ENCODE peak calls at places on chromosomes 13 and 19, in six cellular contexts. D is gastrocnemius medialis, Q is body of pancreas, K is right lobe of liver, I is transverse colon, G is IMR-90. M is an unnamed sample.

GRCh38 chr19:18205180-18205915 is 1.5 kb upstream of the RAB3A start:
- DNase-seq in G (peak; percentile 89), K (peak; percentile 80), D (peak; percentile 87), Q (peak; percentile 80), I (peak; percentile 82), M (peak; percentile 91)

GRCh38 chr13:26985285-26985878 is 186.2 kb downstream of the USP12 start:
- DNase-seq in Q (peak; percentile 84), I (peak; percentile 82), D (peak; percentile 36), K (no peak), G (peak; percentile 80), M (peak; percentile 73)

GRCh38 chr19:42053037-42053935 is 16.7 kb downstream of the GRIK5 start:
- DNase-seq in G (no peak), I (no peak), Q (no peak), K (no peak), D (no peak), M (no peak)

GRCh38 chr19:5955638-5955935 is 22.4 kb downstream of the RANBP3 start:
- DNase-seq in G (peak; percentile 47), I (no peak), D (no peak), K (no peak), Q (no peak), M (no peak)

GRCh38 chr13:107650081-107650701 is 565.1 kb downstream of the LIG4 start:
- DNase-seq in K (peak; percentile 49), D (no peak), G (peak; percentile 62), Q (peak; percentile 62), I (peak; percentile 13), M (peak; percentile 27)

GRCh38 chr13:20860844-20861243 is 41.7 kb downstream of the XPO4 start:
- DNase-seq in Q (no peak), D (no peak), K (no peak), I (no peak), G (no peak), M (no peak)

GRCh38 chr19:13052447-13053232 is 50.0 kb downstream of the LYL1 start:
- DNase-seq in G (no peak), K (no peak), I (no peak), Q (no peak), D (no peak), M (no peak)

GRCh38 chr13:60572003-60572792 is 175.2 kb downstream of the TDRD3 start:
- DNase-seq in Q (no peak), D (no peak), I (no peak), K (no peak), G (peak; percentile 85), M (no peak)

GRCh38 chr13:57633141-57633949 is 1.8 kb downstream of the PCDH17 start:
- DNase-seq in K (peak; percentile 58), D (no peak), I (peak; percentile 13), Q (peak; percentile 71), G (no peak), M (peak; percentile 75)

GRCh38 chr19:1591421-1592022 is 1.1 kb downstream of the MBD3 start:
- DNase-seq in G (no peak), K (no peak), I (no peak), D (no peak), Q (peak; percentile 26), M (no peak)

DNA sequence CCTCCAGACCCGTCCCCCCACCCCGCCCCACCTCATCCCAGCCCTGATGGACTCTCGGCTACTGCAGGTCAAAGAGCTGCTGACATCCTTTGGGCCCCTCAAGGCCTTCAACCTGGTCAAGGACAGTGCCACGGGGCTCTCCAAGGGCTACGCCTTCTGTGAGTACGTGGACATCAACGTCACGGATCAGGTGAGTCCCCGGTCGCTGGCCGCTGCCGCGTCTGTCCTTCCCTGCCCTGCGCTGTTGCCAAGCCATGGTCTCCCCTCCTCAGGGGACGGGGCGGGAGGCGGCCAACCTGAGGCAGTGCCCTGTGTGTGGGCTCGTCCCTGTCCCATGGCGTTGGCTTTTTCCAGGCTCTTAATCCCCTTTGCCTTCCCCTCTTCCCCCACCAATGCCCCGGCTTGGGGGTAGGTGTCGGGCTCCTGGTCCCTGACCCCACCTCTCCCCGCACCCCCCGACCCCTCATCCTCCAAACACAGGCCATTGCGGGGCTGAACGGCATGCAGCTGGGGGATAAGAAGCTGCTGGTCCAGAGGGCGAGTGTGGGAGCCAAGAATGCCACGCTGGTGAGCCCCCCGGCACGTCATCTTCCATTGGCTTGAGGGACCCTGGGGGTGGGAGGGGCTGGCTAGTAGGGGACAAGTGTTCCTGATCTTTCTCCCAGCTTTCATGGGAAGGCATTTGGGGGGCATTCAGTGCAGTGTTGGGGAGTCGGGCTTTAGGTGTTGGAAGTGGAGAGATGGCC is 6.2 kb upstream of the EPN1 start:
- DNase-seq in K (no peak), I (no peak), G (no peak), Q (no peak), D (no peak), M (no peak)
- TF ChIP-seq POLR2A in K (no peak), I (no peak), G (no peak), Q (no peak), D (no peak), M (no peak)

DNA sequence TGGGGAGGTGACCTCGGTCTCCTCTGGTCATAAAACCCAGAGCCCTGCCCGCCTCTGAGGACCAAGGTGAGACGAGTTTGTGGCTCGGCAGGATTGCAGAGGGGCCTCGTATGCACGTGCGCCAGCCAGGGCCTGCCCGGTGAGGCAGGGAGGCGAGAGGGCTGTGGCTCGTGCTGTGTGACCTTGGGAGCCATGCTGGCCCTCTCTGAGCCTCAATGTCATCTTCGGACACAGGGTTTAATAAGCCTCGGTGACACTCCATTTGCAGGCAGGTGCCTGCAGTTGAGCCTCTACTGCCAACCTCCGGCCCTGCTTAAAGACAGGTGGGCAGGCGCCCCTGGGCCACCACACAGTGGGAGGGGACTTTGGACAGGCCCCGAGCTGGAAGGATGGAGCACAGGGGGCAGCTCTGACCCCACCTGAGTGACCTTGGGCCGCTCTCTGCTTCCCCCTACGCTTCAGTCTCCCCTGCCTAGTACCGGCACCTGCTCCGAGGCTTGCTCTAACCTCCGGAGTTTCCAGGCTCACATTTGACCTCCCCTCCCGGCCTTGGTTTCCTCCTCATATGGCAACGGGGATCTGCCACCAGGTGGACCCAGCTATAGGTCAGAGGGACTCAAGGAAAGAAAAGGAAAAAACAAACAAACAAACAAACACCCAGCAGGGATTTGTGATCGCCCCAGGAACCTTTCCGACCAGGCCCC is 3.2 kb downstream of the ZBTB7A start:
- DNase-seq in Q (no peak), I (peak; percentile 61), G (no peak), K (no peak), D (no peak), M (no peak)
- TF ChIP-seq CTCF in Q (no peak), I (peak; percentile 9), G (no peak), K (peak; percentile 17), D (peak; percentile 13), M (no peak)

GRCh38 chr13:88601949-88602348 is 930.8 kb downstream of the SLITRK5 start:
- DNase-seq in G (no peak), K (no peak), D (no peak), I (no peak), Q (no peak), M (no peak)

GRCh38 chr13:88602786-88603777 is 931.9 kb downstream of the SLITRK5 start:
- DNase-seq in Q (no peak), G (no peak), K (no peak), D (no peak), I (no peak), M (no peak)
- H3K4me3 ChIP-seq in Q (no peak overlapping the region), G (no peak overlapping the region), K (no peak overlapping the region), D (no peak overlapping the region), I (no peak overlapping the region), M (no peak overlapping the region)

GRCh38 chr19:38846097-38846496 is 3.7 kb downstream of the HNRNPL start:
- DNase-seq in Q (no peak), I (no peak), G (no peak), K (no peak), D (no peak), M (no peak)
- TF ChIP-seq POLR2A in Q (no peak), I (no peak), G (no peak), K (no peak), D (no peak), M (no peak)

DNA sequence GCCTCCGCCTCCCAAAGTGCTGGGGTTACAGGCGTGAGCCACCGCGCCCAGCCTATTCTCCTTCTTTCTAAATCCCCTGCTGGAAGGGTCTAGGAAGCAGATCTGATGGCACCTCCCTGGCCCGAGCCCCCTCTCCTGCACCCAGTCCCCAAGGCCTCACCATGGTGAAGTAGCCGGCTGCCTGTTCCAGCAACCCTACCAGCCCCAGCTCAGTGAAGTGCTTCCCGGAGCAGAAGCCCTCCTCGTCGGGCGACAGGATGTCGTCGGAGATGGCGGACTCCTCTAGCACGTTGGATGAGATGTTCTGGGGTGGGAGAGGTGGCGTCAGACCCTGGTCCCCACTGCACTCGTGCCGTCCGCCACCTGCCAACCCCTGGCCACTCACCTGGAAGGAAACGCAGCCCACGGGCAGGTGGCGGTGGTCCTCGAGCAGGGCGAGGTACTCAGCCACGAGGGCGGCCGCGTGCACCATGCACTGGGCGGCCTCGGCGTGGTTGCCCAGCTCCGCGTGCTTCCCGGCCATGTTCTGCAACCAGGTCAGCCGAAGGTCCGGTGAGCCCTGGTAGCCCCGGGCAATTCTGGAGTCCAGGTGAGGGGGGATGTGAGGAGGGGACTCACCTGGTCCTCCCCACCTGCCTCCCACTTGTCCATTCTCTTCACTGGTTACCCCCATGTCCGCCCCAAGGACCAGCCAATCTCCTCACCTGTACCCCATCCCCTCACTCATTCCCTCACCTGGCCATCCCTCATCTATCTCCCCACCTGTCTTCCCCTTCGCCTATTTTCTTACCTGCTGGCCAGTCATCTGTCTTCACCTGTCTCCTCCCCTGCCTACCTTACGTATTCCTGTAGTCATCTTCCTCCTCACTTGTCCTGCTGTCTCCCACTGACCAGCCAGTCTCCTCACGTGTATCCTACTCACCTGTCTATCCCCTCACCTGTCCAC is 11.5 kb upstream of the KANK2 start:
- DNase-seq in K (no peak), G (no peak), I (no peak), Q (no peak), D (no peak), M (no peak)
- TF ChIP-seq CTCF in K (no peak), G (no peak), I (no peak), Q (no peak), D (no peak), M (no peak)

M was measured in heart left ventricle.